ENCODE peak calls at places on chromosomes 4 and X, in five cellular contexts. Q is GM10248, F is body of pancreas, V is cardiac fibroblast, K is A549. B is an unnamed sample.

GRCh38 chr4:11878241-11878640 is 449.5 kb upstream of the HS3ST1 start:
- DNase-seq in Q (no peak), F (no peak), V (no peak), K (no peak), B (no peak)

GRCh38 chr4:159101983-159102622 is 776 bp upstream of the RAPGEF2 start:
- DNase-seq in Q (no peak), F (no peak), V (peak), K (peak), B (no peak)

GRCh38 chr4:177687117-177687516 is 244.9 kb upstream of the AGA start:
- DNase-seq in Q (no peak), F (no peak), V (no peak), K (no peak), B (no peak)

GRCh38 chr4:108833041-108833440 is 70.2 kb upstream of the ETNPPL start:
- DNase-seq in Q (no peak), F (no peak), V (no peak), K (peak), B (no peak)

GRCh38 chr4:117010695-117011094 is 74.7 kb downstream of the TRAM1L1 start:
- DNase-seq in Q (no peak), F (no peak), V (no peak), K (no peak), B (no peak)

GRCh38 chr4:175998782-175999181 is 66.9 kb upstream of the WDR17 start:
- DNase-seq in Q (no peak), F (no peak), V (peak), K (peak), B (no peak)

GRCh38 chrX:71253253-71254091 is 468 bp downstream of the ZMYM3 start:
- DNase-seq in Q (peak), F (peak), V (peak), K (peak), B (peak)

GRCh38 chr4:31071807-31072486 is 351.8 kb downstream of the PCDH7 start:
- DNase-seq in Q (no peak), F (no peak), V (no peak), K (no peak), B (no peak)

GRCh38 chr4:5863461-5864113 is 29.3 kb downstream of the CRMP1 start:
- DNase-seq in Q (no peak), F (no peak), V (peak), K (peak), B (no peak)

GRCh38 chrX:34631826-34632225 is 25.3 kb downstream of the TMEM47 start:
- DNase-seq in Q (no peak), F (no peak), V (peak), K (no peak), B (no peak)

GRCh38 chr4:85815796-85816459 is 341.0 kb downstream of the ARHGAP24 start:
- DNase-seq in Q (no peak), F (no peak), V (no peak), K (no peak), B (no peak)

GRCh38 chr4:1085404-1085799 is 28.0 kb downstream of the RNF212 start:
- DNase-seq in Q (no peak), F (no peak), V (no peak), K (no peak), B (no peak)

DNA sequence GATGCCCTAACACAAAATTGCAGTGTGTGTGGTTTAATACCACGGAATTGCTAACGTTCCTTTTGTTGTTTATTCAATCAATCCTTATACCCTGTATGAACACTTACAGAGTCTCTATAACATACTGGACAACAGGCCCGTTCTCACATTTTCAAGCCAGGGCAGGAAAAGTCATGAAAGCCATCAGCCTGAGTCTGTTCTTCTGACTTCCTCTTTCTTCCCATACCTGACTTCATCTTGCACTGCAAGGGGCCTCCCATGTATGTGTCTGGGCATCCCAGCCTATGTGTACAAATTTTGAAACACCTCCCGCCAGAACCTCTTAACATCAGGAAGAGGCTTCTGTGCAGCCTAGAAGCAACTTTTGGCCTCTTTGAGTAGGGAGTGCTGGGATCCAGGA is 4.9 kb upstream of the SHISA3 start:
- DNase-seq in Q (no peak), F (no peak), V (no peak), K (no peak), B (no peak)
- TF ChIP-seq CTCF in Q (no peak), F (no peak), V (no peak), K (no peak), B (no peak)

GRCh38 chr4:42360158-42360557 is 37.1 kb upstream of the SHISA3 start:
- DNase-seq in Q (no peak), F (no peak), V (no peak), K (no peak), B (no peak)

GRCh38 chr4:42357325-42357724 is 40.0 kb upstream of the SHISA3 start:
- DNase-seq in Q (no peak), F (no peak), V (no peak), K (no peak), B (no peak)

GRCh38 chr4:42363614-42364013 is 33.7 kb upstream of the SHISA3 start:
- DNase-seq in Q (no peak), F (no peak), V (no peak), K (no peak), B (no peak)

GRCh38 chr4:42361475-42361874 is 35.8 kb upstream of the SHISA3 start:
- DNase-seq in Q (no peak), F (no peak), V (no peak), K (no peak), B (no peak)

GRCh38 chr4:42359686-42360085 is 37.6 kb upstream of the SHISA3 start:
- DNase-seq in Q (no peak), F (no peak), V (peak), K (no peak), B (no peak)
- TF ChIP-seq CTCF in Q (no peak), F (no peak), V (no peak), K (no peak), B (no peak)

GRCh38 chrX:114075073-114075673 is 508.7 kb upstream of the HTR2C start:
- DNase-seq in Q (no peak), F (no peak), V (peak), K (no peak), B (no peak)
- TF ChIP-seq CTCF in Q (no peak), F (no peak), V (no peak), K (peak), B (peak)

GRCh38 chr4:125750827-125751466 is 436.2 kb downstream of the FAT4 start:
- DNase-seq in Q (no peak), F (peak), V (peak), K (peak), B (no peak)
- TF ChIP-seq CTCF in Q (no peak), F (no peak), V (peak), K (peak), B (peak)